ENCODE peak calls at places on chromosome 14, in six cellular contexts. Q is AG09309, W is HCT116, H is PC-3, N is nephron progenitor cell, B is neural progenitor cell. P is an unnamed sample.
A peak's percentile ranks its signal among the peaks of the same experiment; 100 is the strongest.

GRCh38 chr14:80202888-80203562 is 8.3 kb downstream of the DIO2 start:
- DNase-seq in B (peak; percentile 40), Q (no peak), N (peak; percentile 30), W (no peak), H (peak; percentile 27), P (peak; percentile 62)

GRCh38 chr14:90400904-90401561 is 4.2 kb downstream of the CALM1 start:
- DNase-seq in Q (no peak), N (no peak), W (no peak), H (no peak), B (no peak), P (no peak)

GRCh38 chr14:92540472-92541048 is 27.0 kb downstream of the RIN3 start:
- DNase-seq in N (no peak), H (peak; percentile 96), W (peak; percentile 59), B (no peak), Q (peak; percentile 98), P (no peak)

GRCh38 chr14:52730708-52731111 is 744 bp downstream of the STYX start:
- DNase-seq in W (no peak), B (no peak), H (peak; percentile 45), N (no peak), Q (no peak), P (no peak)

GRCh38 chr14:91361236-91361811 is 56.3 kb downstream of the CCDC88C start:
- DNase-seq in W (no peak), N (no peak), Q (peak; percentile 77), B (no peak), H (no peak), P (no peak)

GRCh38 chr14:65095633-65096205 is 6.6 kb downstream of the MAX start:
- DNase-seq in W (no peak), Q (peak; percentile 54), N (no peak), H (no peak), B (no peak), P (no peak)

GRCh38 chr14:51730094-51730493 is 78.4 kb downstream of the FRMD6 start:
- DNase-seq in Q (no peak), H (no peak), B (no peak), W (no peak), N (no peak), P (no peak)

GRCh38 chr14:70889555-70889954 is 17.7 kb upstream of the PCNX1 start:
- DNase-seq in H (no peak), W (no peak), N (no peak), Q (no peak), B (no peak), P (no peak)

GRCh38 chr14:49314756-49315155 is 271.4 kb downstream of the RPS29 start:
- DNase-seq in Q (no peak), N (no peak), H (no peak), W (no peak), B (no peak), P (no peak)

GRCh38 chr14:55847766-55848165 is 267.8 kb downstream of the KTN1 start:
- DNase-seq in H (peak; percentile 95), Q (no peak), N (no peak), B (no peak), W (no peak), P (no peak)

GRCh38 chr14:101965145-101965531 is 765 bp downstream of the DYNC1H1 start:
- DNase-seq in N (peak; percentile 52), H (peak; percentile 44), W (peak; percentile 27), B (peak; percentile 80), Q (no peak), P (peak; percentile 61)

GRCh38 chr14:97707603-97708002 is 910.4 kb downstream of the VRK1 start:
- DNase-seq in W (no peak), B (no peak), H (no peak), Q (no peak), N (no peak), P (no peak)

GRCh38 chr14:36553650-36554260 is 28.7 kb downstream of the NKX2-8 start:
- DNase-seq in Q (peak; percentile 23), B (peak; percentile 66), H (peak; percentile 72), N (peak; percentile 20), W (peak; percentile 41), P (no peak)

GRCh38 chr14:33848706-33849454 is 102.0 kb downstream of the EGLN3 start:
- DNase-seq in B (peak; percentile 94), Q (no peak), H (peak; percentile 91), W (peak; percentile 82), N (peak; percentile 79), P (peak; percentile 82)

GRCh38 chr14:39762576-39763401 is 330.6 kb upstream of the FBXO33 start:
- DNase-seq in H (no peak), Q (no peak), N (no peak), W (no peak), B (no peak), P (no peak)

GRCh38 chr14:81555051-81555450 is 21.4 kb upstream of the SEL1L start:
- DNase-seq in H (no peak), N (no peak), Q (no peak), B (no peak), W (no peak), P (no peak)

GRCh38 chr14:88605594-88605993 is 42.8 kb downstream of the ZC3H14 start:
- DNase-seq in W (no peak), H (no peak), B (no peak), N (no peak), Q (no peak), P (no peak)

GRCh38 chr14:26522985-26523384 is 74.8 kb downstream of the NOVA1 start:
- DNase-seq in Q (no peak), N (no peak), H (peak; percentile 27), W (no peak), B (no peak), P (no peak)

GRCh38 chr14:101979666-101980065 is 15.3 kb downstream of the DYNC1H1 start:
- DNase-seq in H (peak; percentile 6), W (no peak), Q (no peak), B (no peak), N (no peak), P (no peak)

GRCh38 chr14:75298187-75298985 is 19.8 kb downstream of the FOS start:
- DNase-seq in W (no peak), H (no peak), B (no peak), Q (no peak), N (no peak), P (no peak)

DNA sequence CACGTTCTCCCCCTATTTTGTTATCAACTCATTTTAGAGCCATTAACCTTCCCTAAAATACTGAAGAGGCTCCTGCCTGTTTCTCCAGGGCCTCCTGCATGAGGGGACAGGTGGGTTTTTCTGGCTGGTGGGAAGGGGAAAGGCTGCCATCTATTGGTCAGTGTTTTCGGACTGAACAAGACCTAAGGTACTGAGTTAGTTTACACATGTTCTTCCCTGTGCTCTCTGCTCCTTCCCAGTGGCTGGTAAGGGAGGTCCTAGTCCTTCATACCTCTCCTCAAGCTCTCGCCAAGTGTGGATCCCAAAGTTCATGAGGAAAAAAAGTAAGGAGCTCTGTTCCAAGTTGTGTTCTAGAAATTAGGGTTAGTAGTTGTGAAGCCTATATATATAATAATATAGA is 357.5 kb downstream of the FSCB start:
- DNase-seq in Q (no peak), H (peak; percentile 66), N (peak; percentile 61), B (peak; percentile 77), W (peak; percentile 43), P (peak; percentile 60)
- TF ChIP-seq CTCF in Q (peak; percentile 23), H (peak; percentile 76), N (peak; percentile 53), B (peak; percentile 77), W (no peak), P (peak; percentile 43)

GRCh38 chr14:104213301-104214034 is 75.1 kb downstream of the KIF26A start:
- DNase-seq in B (no peak), N (no peak), W (no peak), H (no peak), Q (no peak), P (peak; percentile 3)

GRCh38 chr14:104211242-104211641 is 72.9 kb downstream of the KIF26A start:
- DNase-seq in N (no peak), B (no peak), Q (no peak), H (no peak), W (no peak), P (peak; percentile 47)

GRCh38 chr14:104211741-104212140 is 73.4 kb downstream of the KIF26A start:
- DNase-seq in Q (no peak), W (no peak), H (no peak), N (no peak), B (no peak), P (no peak)

GRCh38 chr14:104210548-104211195 is 72.3 kb downstream of the KIF26A start:
- DNase-seq in W (no peak), Q (no peak), H (no peak), B (no peak), N (no peak), P (no peak)

GRCh38 chr14:104212206-104213095 is 74.1 kb downstream of the KIF26A start:
- DNase-seq in H (no peak), B (no peak), N (no peak), Q (no peak), W (no peak), P (peak; percentile 4)
- TF ChIP-seq CTCF in H (no peak), B (no peak), N (no peak), Q (no peak), W (no peak), P (no peak)

DNA sequence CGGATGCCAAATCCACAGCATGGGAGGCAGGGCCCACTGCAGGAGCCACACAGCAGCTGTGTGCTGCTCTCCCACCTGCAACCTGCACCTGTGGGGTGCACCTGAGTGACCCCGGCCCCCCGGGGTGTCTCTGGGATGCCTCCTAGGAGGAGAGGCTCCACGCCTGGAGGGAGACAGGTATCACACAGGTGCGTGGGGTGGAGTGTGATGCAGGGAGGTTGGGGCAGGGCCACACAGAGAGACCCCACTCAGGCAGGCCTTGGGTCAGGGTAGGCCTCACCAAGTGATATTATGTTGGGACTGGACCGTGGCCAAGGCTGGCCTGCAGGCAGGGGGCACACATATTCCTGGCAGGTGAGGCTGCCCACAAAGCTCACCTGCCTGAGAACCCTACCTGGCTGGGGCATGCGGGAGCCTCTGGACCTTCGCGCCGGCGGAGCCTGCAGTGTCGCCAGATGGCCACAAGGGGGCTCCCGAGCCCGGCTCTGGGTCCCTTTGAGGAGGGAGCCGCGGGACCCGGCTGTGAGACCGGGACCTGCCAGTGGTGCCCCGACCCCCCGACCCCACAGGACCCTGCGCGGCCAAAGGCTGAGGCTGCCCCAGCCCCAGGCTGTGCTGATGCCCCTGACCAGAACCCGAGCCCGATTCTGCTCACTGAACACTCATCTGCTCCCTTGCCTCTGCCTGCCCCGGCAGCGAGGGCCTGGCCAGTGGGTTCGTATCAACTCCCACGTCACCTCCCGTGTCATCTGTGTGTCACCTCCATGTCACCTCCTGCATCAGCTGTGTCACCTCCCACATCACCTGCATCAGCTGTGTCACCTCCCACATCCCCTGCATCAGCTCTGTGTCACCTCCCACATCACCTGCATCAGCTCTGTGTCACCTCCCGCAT is 11.4 kb downstream of the TMEM121 start:
- DNase-seq in H (peak; percentile 55), Q (no peak), N (peak; percentile 75), W (no peak), B (peak; percentile 40), P (peak; percentile 56)
- TF ChIP-seq CTCF in H (peak; percentile 85), Q (peak; percentile 95), N (peak; percentile 89), W (peak; percentile 63), B (peak; percentile 73), P (peak; percentile 88)

DNA sequence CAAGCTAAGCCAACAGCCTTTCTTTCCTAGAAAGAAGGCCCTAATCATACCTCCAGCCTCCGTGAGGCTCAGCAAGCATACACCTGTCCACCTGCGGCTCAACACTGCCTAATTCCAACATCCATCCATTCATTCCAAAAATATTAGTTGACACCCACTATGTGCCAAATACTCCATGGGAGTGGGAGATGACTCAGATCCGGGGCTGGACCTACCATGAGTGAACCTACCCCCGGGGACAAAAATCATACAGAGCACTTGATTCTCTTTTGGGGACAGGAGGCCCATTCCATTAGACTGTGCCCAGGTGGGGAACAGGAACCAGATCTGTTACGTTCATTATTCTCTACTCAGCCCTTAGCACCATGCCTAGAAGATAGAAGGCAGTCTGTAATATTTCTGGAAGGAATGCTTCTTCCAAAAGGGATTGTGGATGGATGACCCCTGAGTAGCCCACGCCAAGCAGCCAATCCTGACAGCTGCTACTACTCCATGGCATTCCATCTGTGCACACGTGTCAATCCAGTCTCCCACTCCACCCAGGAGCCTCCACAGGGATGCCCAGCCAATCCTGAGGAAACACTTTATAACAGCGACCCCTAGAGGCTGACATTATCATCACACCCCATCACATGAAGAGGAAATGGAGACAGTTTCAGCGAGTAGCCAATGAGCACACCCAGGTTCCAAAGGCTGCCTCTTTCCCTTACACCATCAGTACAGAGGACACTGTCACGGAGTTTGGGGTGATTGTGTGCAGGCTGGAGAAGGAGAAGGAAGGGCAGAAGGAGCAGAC is 170.7 kb downstream of the ESRRB start:
- DNase-seq in H (peak; percentile 29), N (peak; percentile 63), B (peak; percentile 78), Q (no peak), W (peak; percentile 50), P (peak; percentile 51)
- TF ChIP-seq CTCF in H (peak; percentile 70), N (peak; percentile 67), B (peak; percentile 89), Q (peak; percentile 42), W (peak; percentile 43), P (peak; percentile 95)